ENCODE peak calls at places on chromosomes 1 and 21, in six cellular contexts. One of them, this sample, is unnamed.

GRCh38 chr1:103211073-103211472 is 102.8 kb upstream of the COL11A1 start:
- DNase-seq in ovary: no peak
- DNase-seq in Peyer's patch: no peak
- DNase-seq in endothelial cell of umbilical vein: peak
- DNase-seq in heart left ventricle: no peak
- DNase-seq in aorta: no peak
- DNase-seq in this sample: no peak

GRCh38 chr1:28371011-28371378 is 1.5 kb downstream of the PHACTR4 start:
- DNase-seq in ovary: no peak
- DNase-seq in Peyer's patch: no peak
- DNase-seq in endothelial cell of umbilical vein: no peak
- DNase-seq in heart left ventricle: no peak
- DNase-seq in aorta: no peak
- DNase-seq in this sample: no peak

GRCh38 chr1:241888232-241888631 is 40.2 kb downstream of the EXO1 start:
- DNase-seq in ovary: no peak
- DNase-seq in Peyer's patch: no peak
- DNase-seq in endothelial cell of umbilical vein: no peak
- DNase-seq in heart left ventricle: no peak
- DNase-seq in aorta: no peak
- DNase-seq in this sample: no peak

GRCh38 chr1:244346972-244347618 is 104.6 kb downstream of the ADSS2 start:
- DNase-seq in ovary: no peak
- DNase-seq in Peyer's patch: no peak
- DNase-seq in endothelial cell of umbilical vein: peak
- DNase-seq in heart left ventricle: no peak
- DNase-seq in aorta: no peak
- DNase-seq in this sample: no peak

GRCh38 chr1:17891205-17892110 is 136.3 kb downstream of the ACTL8 start:
- DNase-seq in ovary: no peak
- DNase-seq in Peyer's patch: no peak
- DNase-seq in endothelial cell of umbilical vein: no peak
- DNase-seq in heart left ventricle: peak
- DNase-seq in aorta: no peak
- DNase-seq in this sample: no peak

GRCh38 chr1:42135426-42135825 is 17.8 kb upstream of the GUCA2B start:
- DNase-seq in ovary: no peak
- DNase-seq in Peyer's patch: no peak
- DNase-seq in endothelial cell of umbilical vein: no peak
- DNase-seq in heart left ventricle: no peak
- DNase-seq in aorta: no peak
- DNase-seq in this sample: no peak

GRCh38 chr1:40844887-40845878 is 17.0 kb downstream of the CITED4 start:
- DNase-seq in ovary: no peak
- DNase-seq in Peyer's patch: no peak
- DNase-seq in endothelial cell of umbilical vein: no peak
- DNase-seq in heart left ventricle: no peak
- DNase-seq in aorta: peak
- DNase-seq in this sample: no peak

GRCh38 chr1:168572669-168573068 is 3.7 kb upstream of the XCL1 start:
- DNase-seq in ovary: no peak
- DNase-seq in Peyer's patch: no peak
- DNase-seq in endothelial cell of umbilical vein: no peak
- DNase-seq in heart left ventricle: no peak
- DNase-seq in aorta: no peak
- DNase-seq in this sample: no peak

GRCh38 chr21:29938968-29939858 is 583 bp downstream of the GRIK1 start:
- DNase-seq in ovary: no peak
- DNase-seq in Peyer's patch: no peak
- DNase-seq in endothelial cell of umbilical vein: no peak
- DNase-seq in heart left ventricle: no peak
- DNase-seq in aorta: peak
- DNase-seq in this sample: peak

GRCh38 chr1:197972406-197972805 is 55.2 kb downstream of the LHX9 start:
- DNase-seq in ovary: no peak
- DNase-seq in Peyer's patch: no peak
- DNase-seq in endothelial cell of umbilical vein: no peak
- DNase-seq in heart left ventricle: no peak
- DNase-seq in aorta: no peak
- DNase-seq in this sample: no peak

GRCh38 chr1:110477445-110477957 is 26.6 kb downstream of the PROK1 start:
- DNase-seq in ovary: no peak
- DNase-seq in Peyer's patch: no peak
- DNase-seq in endothelial cell of umbilical vein: no peak
- DNase-seq in heart left ventricle: no peak
- DNase-seq in aorta: no peak
- DNase-seq in this sample: no peak

GRCh38 chr1:92516574-92516973 is 29.8 kb upstream of the GFI1 start:
- DNase-seq in ovary: no peak
- DNase-seq in Peyer's patch: no peak
- DNase-seq in endothelial cell of umbilical vein: no peak
- DNase-seq in heart left ventricle: no peak
- DNase-seq in aorta: no peak
- DNase-seq in this sample: no peak

GRCh38 chr1:30512922-30513265 is 210.5 kb downstream of the MATN1 start:
- DNase-seq in ovary: no peak
- DNase-seq in Peyer's patch: no peak
- DNase-seq in endothelial cell of umbilical vein: no peak
- DNase-seq in heart left ventricle: no peak
- DNase-seq in aorta: peak
- DNase-seq in this sample: no peak

GRCh38 chr1:237672748-237673147 is 218.0 kb downstream of the ZP4 start:
- DNase-seq in ovary: no peak
- DNase-seq in Peyer's patch: no peak
- DNase-seq in endothelial cell of umbilical vein: no peak
- DNase-seq in heart left ventricle: no peak
- DNase-seq in aorta: no peak
- DNase-seq in this sample: no peak

GRCh38 chr1:160352555-160352954 is 9.4 kb downstream of the NCSTN start:
- DNase-seq in ovary: no peak
- DNase-seq in Peyer's patch: peak
- DNase-seq in endothelial cell of umbilical vein: no peak
- DNase-seq in heart left ventricle: no peak
- DNase-seq in aorta: no peak
- DNase-seq in this sample: no peak

GRCh38 chr1:26097696-26098095 is 13.9 kb upstream of the PDIK1L start:
- DNase-seq in ovary: no peak
- DNase-seq in Peyer's patch: no peak
- DNase-seq in endothelial cell of umbilical vein: no peak
- DNase-seq in heart left ventricle: no peak
- DNase-seq in aorta: no peak
- DNase-seq in this sample: no peak

GRCh38 chr1:202155478-202156021 is 4.9 kb downstream of the PTPN7 start:
- DNase-seq in ovary: no peak
- DNase-seq in Peyer's patch: no peak
- DNase-seq in endothelial cell of umbilical vein: peak
- DNase-seq in heart left ventricle: no peak
- DNase-seq in aorta: peak
- DNase-seq in this sample: peak

GRCh38 chr1:201383647-201384405 is 6.3 kb upstream of the TNNT2 start:
- DNase-seq in ovary: no peak
- DNase-seq in Peyer's patch: no peak
- DNase-seq in endothelial cell of umbilical vein: no peak
- DNase-seq in heart left ventricle: no peak
- DNase-seq in aorta: no peak
- DNase-seq in this sample: no peak

GRCh38 chr1:33228935-33229487 is 27.3 kb upstream of the ZNF362 start:
- DNase-seq in ovary: peak
- DNase-seq in Peyer's patch: no peak
- DNase-seq in endothelial cell of umbilical vein: no peak
- DNase-seq in heart left ventricle: peak
- DNase-seq in aorta: no peak
- DNase-seq in this sample: no peak

GRCh38 chr1:181040284-181040865 is 6.6 kb downstream of the MR1 start:
- DNase-seq in ovary: no peak
- DNase-seq in Peyer's patch: peak
- DNase-seq in endothelial cell of umbilical vein: no peak
- DNase-seq in heart left ventricle: no peak
- DNase-seq in aorta: no peak
- DNase-seq in this sample: no peak

GRCh38 chr1:234486858-234487830 is 8.2 kb upstream of the TARBP1 start:
- DNase-seq in ovary: peak
- DNase-seq in Peyer's patch: no peak
- DNase-seq in endothelial cell of umbilical vein: peak
- DNase-seq in heart left ventricle: peak
- DNase-seq in aorta: no peak
- DNase-seq in this sample: no peak

GRCh38 chr1:157292809-157293564 is 154.8 kb upstream of the ETV3 start:
- DNase-seq in ovary: no peak
- DNase-seq in Peyer's patch: no peak
- DNase-seq in endothelial cell of umbilical vein: no peak
- DNase-seq in heart left ventricle: no peak
- DNase-seq in aorta: no peak
- DNase-seq in this sample: no peak

GRCh38 chr1:108816049-108816882 is 40.6 kb downstream of the AKNAD1 start:
- DNase-seq in ovary: peak
- DNase-seq in Peyer's patch: peak
- DNase-seq in endothelial cell of umbilical vein: peak
- DNase-seq in heart left ventricle: peak
- DNase-seq in aorta: peak
- DNase-seq in this sample: peak

GRCh38 chr1:236207121-236207520 is 64.8 kb downstream of the GPR137B start:
- DNase-seq in ovary: no peak
- DNase-seq in Peyer's patch: no peak
- DNase-seq in endothelial cell of umbilical vein: no peak
- DNase-seq in heart left ventricle: no peak
- DNase-seq in aorta: no peak
- DNase-seq in this sample: no peak

GRCh38 chr1:64469977-64470669 is at the start of gene CACHD1:
- DNase-seq in ovary: peak
- DNase-seq in Peyer's patch: peak
- DNase-seq in endothelial cell of umbilical vein: peak
- DNase-seq in heart left ventricle: peak
- DNase-seq in aorta: peak
- DNase-seq in this sample: peak

GRCh38 chr1:16226495-16227179 is 10.3 kb downstream of the CPLANE2 start:
- DNase-seq in ovary: peak
- DNase-seq in Peyer's patch: no peak
- DNase-seq in endothelial cell of umbilical vein: no peak
- DNase-seq in heart left ventricle: peak
- DNase-seq in aorta: no peak
- DNase-seq in this sample: peak
- H3K4me3 ChIP-seq in ovary: peak
- H3K4me3 ChIP-seq in Peyer's patch: peak
- H3K4me3 ChIP-seq in endothelial cell of umbilical vein: peak
- H3K4me3 ChIP-seq in heart left ventricle: peak
- H3K4me3 ChIP-seq in aorta: no peak
- H3K4me3 ChIP-seq in this sample: peak

GRCh38 chr1:70264875-70265274 is 43.7 kb downstream of the SRSF11 start:
- DNase-seq in ovary: no peak
- DNase-seq in Peyer's patch: no peak
- DNase-seq in endothelial cell of umbilical vein: peak
- DNase-seq in heart left ventricle: no peak
- DNase-seq in aorta: no peak
- DNase-seq in this sample: no peak
- H3K27ac ChIP-seq in ovary: no peak
- H3K27ac ChIP-seq in Peyer's patch: no peak
- H3K27ac ChIP-seq in endothelial cell of umbilical vein: no peak
- H3K27ac ChIP-seq in heart left ventricle: peak
- H3K27ac ChIP-seq in aorta: no peak
- H3K27ac ChIP-seq in this sample: no peak

GRCh38 chr1:207328908-207329307 is 7.4 kb downstream of the CD55 start:
- DNase-seq in ovary: no peak
- DNase-seq in Peyer's patch: no peak
- DNase-seq in endothelial cell of umbilical vein: no peak
- DNase-seq in heart left ventricle: no peak
- DNase-seq in aorta: no peak
- DNase-seq in this sample: no peak
- H3K4me3 ChIP-seq in ovary: no peak
- H3K4me3 ChIP-seq in Peyer's patch: no peak
- H3K4me3 ChIP-seq in endothelial cell of umbilical vein: no peak
- H3K4me3 ChIP-seq in heart left ventricle: no peak
- H3K4me3 ChIP-seq in aorta: no peak
- H3K4me3 ChIP-seq in this sample: no peak

GRCh38 chr1:213530607-213531320 is 457.0 kb upstream of the PROX1 start:
- DNase-seq in ovary: no peak
- DNase-seq in Peyer's patch: no peak
- DNase-seq in endothelial cell of umbilical vein: no peak
- DNase-seq in heart left ventricle: no peak
- DNase-seq in aorta: no peak
- DNase-seq in this sample: no peak
- H3K27ac ChIP-seq in ovary: no peak
- H3K27ac ChIP-seq in Peyer's patch: no peak
- H3K27ac ChIP-seq in endothelial cell of umbilical vein: no peak
- H3K27ac ChIP-seq in heart left ventricle: no peak
- H3K27ac ChIP-seq in aorta: no peak
- H3K27ac ChIP-seq in this sample: no peak

DNA sequence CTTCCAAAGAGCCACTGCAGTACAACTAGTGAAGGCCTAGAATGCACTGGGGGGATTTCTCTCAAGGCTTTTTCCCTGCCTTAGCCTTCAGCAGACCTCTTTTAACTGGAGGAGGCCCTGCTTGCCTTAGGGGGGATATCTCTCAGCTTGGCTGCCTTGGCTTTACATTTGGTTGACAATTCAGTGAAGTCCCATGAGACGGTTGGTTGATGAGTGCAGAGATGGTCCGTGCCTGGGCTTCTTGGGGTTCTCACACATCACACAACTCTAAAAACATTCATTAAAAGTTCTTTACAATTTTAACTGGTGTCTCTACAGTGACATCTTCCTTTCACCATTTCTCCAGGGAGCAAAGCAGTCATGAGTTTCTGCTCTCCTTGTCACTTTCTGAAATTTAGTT is 487.7 kb downstream of the DPYD start:
- DNase-seq in ovary: no peak
- DNase-seq in Peyer's patch: no peak
- DNase-seq in endothelial cell of umbilical vein: no peak
- DNase-seq in heart left ventricle: no peak
- DNase-seq in aorta: no peak
- DNase-seq in this sample: no peak
- H3K4me3 ChIP-seq in ovary: no peak
- H3K4me3 ChIP-seq in Peyer's patch: no peak
- H3K4me3 ChIP-seq in endothelial cell of umbilical vein: no peak
- H3K4me3 ChIP-seq in heart left ventricle: no peak
- H3K4me3 ChIP-seq in aorta: no peak
- H3K4me3 ChIP-seq in this sample: no peak

GRCh38 chr1:150963535-150964489 is 10.8 kb downstream of the CERS2 start:
- DNase-seq in ovary: no peak
- DNase-seq in Peyer's patch: no peak
- DNase-seq in endothelial cell of umbilical vein: no peak
- DNase-seq in heart left ventricle: no peak
- DNase-seq in aorta: peak
- DNase-seq in this sample: no peak
- H3K27ac ChIP-seq in ovary: no peak
- H3K27ac ChIP-seq in Peyer's patch: no peak
- H3K27ac ChIP-seq in endothelial cell of umbilical vein: no peak
- H3K27ac ChIP-seq in heart left ventricle: no peak
- H3K27ac ChIP-seq in aorta: no peak
- H3K27ac ChIP-seq in this sample: peak

DNA sequence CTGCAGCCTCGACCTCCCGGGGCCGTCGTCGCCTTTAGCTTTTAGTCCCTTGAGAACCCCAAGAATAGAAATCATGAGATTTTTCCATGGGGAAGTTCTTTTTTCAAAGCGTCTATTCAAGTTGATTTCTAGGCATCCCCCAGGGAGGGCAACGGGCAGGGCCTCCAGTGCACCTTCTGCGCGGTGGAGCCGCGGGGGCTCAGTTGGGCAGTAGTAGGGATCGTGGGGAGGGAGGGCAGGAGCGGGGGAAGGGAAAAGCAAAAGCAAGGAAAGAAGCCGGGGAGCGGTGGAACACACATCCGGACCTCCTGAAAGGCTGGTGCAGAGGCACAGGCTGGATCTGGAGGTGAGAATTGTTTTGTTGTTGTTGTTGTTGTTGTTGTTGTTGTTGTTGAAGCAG is 103.4 kb downstream of the PPIAL4G start:
- DNase-seq in ovary: no peak
- DNase-seq in Peyer's patch: no peak
- DNase-seq in endothelial cell of umbilical vein: no peak
- DNase-seq in heart left ventricle: no peak
- DNase-seq in aorta: no peak
- DNase-seq in this sample: no peak
- H3K4me3 ChIP-seq in ovary: no peak
- H3K4me3 ChIP-seq in Peyer's patch: no peak
- H3K4me3 ChIP-seq in endothelial cell of umbilical vein: no peak
- H3K4me3 ChIP-seq in heart left ventricle: no peak
- H3K4me3 ChIP-seq in aorta: no peak
- H3K4me3 ChIP-seq in this sample: no peak

This sample was measured in kidney.